ENCODE peak calls at places on chromosomes 13 and 19, in ten cellular contexts. Y, F, B, D, X, O, C, I, G and W are unnamed samples.

GRCh38 chr13:48405865-48406264 is 7.0 kb downstream of the LPAR6 start:
- DNase-seq in D (no peak), C (no peak), O (no peak), G (no peak), Y (no peak), F (no peak), I (no peak), B (no peak), X (no peak), W (no peak)

GRCh38 chr19:32318884-32319520 is 26.4 kb upstream of the ZNF507 start:
- DNase-seq in D (no peak), X (no peak), Y (peak), I (no peak), G (peak), O (no peak), B (no peak), F (no peak), C (no peak), W (no peak)

GRCh38 chr13:61142506-61142905 is 273.1 kb downstream of the PCDH20 start:
- DNase-seq in B (no peak), C (no peak), D (no peak), F (no peak), X (no peak), Y (no peak), O (no peak), G (no peak), I (no peak), W (no peak)

GRCh38 chr13:24288870-24289269 is 20.5 kb upstream of the C1QTNF9 start:
- DNase-seq in O (no peak), C (no peak), Y (no peak), X (no peak), G (no peak), D (no peak), B (no peak), F (no peak), I (no peak), W (no peak)

GRCh38 chr13:51998723-51999471 is 12.4 kb downstream of the ATP7B start:
- DNase-seq in X (no peak), G (no peak), B (no peak), I (no peak), C (no peak), D (no peak), O (no peak), F (no peak), Y (no peak), W (no peak)

GRCh38 chr13:74036373-74036772 is 97.8 kb downstream of the KLF12 start:
- DNase-seq in Y (no peak), C (no peak), B (no peak), X (peak), O (no peak), D (no peak), G (no peak), F (no peak), I (no peak), W (no peak)

GRCh38 chr13:103358245-103358932 is 292.2 kb upstream of the SLC10A2 start:
- DNase-seq in I (no peak), G (no peak), O (no peak), C (no peak), F (no peak), B (no peak), D (no peak), X (no peak), Y (no peak), W (no peak)

GRCh38 chr19:56507446-56508281 is at the start of gene ZNF471:
- DNase-seq in B (peak), O (no peak), F (peak), Y (no peak), X (peak), I (peak), G (no peak), D (peak), C (peak), W (peak)

GRCh38 chr19:14114854-14115253 is 2.7 kb downstream of the PRKACA start:
- DNase-seq in F (peak), O (no peak), X (no peak), B (no peak), D (peak), Y (no peak), I (peak), C (no peak), G (no peak), W (peak)

GRCh38 chr13:40190656-40191100 is 475.8 kb downstream of the FOXO1 start:
- DNase-seq in Y (no peak), I (peak), O (peak), F (peak), D (no peak), G (no peak), X (no peak), C (no peak), B (peak), W (no peak)

GRCh38 chr19:7326105-7326877 is 22.4 kb upstream of the ARHGEF18 start:
- DNase-seq in X (no peak), F (no peak), B (peak), Y (peak), I (no peak), G (no peak), D (no peak), C (no peak), O (no peak), W (peak)

GRCh38 chr19:20423381-20424207 is 142.0 kb downstream of the ZNF737 start:
- DNase-seq in X (peak), G (no peak), F (peak), Y (no peak), D (peak), C (peak), O (no peak), I (peak), B (no peak), W (peak)

GRCh38 chr19:13865578-13866462 is 11.1 kb upstream of the NANOS3 start:
- DNase-seq in X (no peak), F (peak), O (no peak), C (peak), D (no peak), I (no peak), Y (no peak), G (no peak), B (no peak), W (no peak)

GRCh38 chr19:49838816-49839588 is 12.0 kb upstream of the PTOV1 start:
- DNase-seq in D (no peak), G (no peak), F (no peak), O (no peak), Y (no peak), C (no peak), I (no peak), X (no peak), B (no peak), W (no peak)

GRCh38 chr19:6103217-6103644 is 7.1 kb downstream of the RFX2 start:
- DNase-seq in B (peak), G (no peak), F (peak), X (peak), I (no peak), C (peak), O (no peak), D (peak), Y (no peak), W (no peak)

GRCh38 chr13:22789027-22789593 is 391.7 kb upstream of the SGCG start:
- DNase-seq in O (no peak), G (no peak), D (no peak), I (no peak), F (no peak), B (no peak), C (no peak), Y (peak), X (no peak), W (no peak)

GRCh38 chr13:40087021-40088002 is 431.9 kb downstream of the COG6 start:
- DNase-seq in B (no peak), C (no peak), F (no peak), X (no peak), O (no peak), D (no peak), I (no peak), G (no peak), Y (no peak), W (no peak)

DNA sequence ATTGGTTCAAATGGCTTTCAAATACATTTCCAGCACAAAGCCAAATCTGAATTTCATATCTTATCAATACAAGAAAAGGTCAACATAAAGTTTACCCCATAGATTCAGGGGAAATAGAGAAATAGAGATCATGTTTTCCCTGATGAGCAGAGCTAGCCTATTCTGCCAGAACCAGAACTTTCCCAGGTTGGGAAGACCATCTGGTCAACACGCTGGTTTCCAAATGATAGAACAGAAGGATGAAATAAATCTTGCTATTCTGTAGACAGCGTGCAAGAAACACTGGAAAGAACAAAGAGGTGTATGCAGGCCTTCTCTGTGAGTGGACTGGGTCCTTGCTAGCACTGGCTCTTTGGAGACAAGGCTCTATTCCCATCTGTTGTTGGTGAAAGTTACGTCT is 350.6 kb downstream of the NDFIP2 start:
- DNase-seq in I (no peak), O (no peak), B (no peak), C (no peak), Y (no peak), D (no peak), X (no peak), F (no peak), G (no peak), W (no peak)
- TF ChIP-seq POLR2A in I (no peak), O (no peak), B (no peak), C (no peak), Y (no peak), D (no peak), X (no peak), F (no peak), G (no peak), W (no peak)

DNA sequence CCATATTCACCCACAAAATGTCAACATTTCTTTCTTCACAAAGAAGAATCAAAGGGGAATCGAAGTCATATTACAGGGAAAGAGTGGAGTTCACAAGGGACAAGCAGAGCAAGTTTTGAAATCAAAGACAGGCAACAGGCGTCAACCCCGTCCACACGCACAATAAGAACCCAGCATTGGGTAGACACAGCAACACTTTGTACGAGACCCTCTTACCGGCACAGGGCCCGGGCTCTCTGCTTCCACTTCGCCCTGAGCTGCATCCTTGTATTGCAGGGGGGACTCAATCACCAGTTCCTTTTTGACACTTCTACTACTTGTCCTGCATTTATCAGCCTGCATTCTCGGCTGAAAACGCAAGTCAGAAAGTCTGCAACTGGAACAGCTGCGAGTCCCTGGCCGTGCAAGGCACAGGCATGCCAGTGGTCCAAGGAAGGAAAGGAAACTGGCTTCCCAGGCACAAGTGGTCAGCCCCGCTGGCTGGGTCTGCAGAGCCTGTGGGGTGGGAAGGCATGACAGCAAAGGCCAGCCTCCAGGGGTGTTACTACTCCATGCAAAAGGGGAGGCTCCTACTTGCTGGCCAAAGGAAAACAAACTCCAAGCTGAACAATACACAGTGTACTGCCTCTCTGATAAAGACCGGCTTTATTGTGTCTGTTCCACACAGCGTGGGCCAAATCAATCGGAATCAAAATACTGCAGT is at the start of gene DOCK9:
- DNase-seq in C (no peak), I (no peak), D (peak), F (peak), G (no peak), B (peak), O (no peak), Y (no peak), X (peak), W (no peak)
- TF ChIP-seq POLR2A in C (no peak), I (no peak), D (no peak), F (peak), G (no peak), B (peak), O (no peak), Y (no peak), X (no peak), W (no peak)

DNA sequence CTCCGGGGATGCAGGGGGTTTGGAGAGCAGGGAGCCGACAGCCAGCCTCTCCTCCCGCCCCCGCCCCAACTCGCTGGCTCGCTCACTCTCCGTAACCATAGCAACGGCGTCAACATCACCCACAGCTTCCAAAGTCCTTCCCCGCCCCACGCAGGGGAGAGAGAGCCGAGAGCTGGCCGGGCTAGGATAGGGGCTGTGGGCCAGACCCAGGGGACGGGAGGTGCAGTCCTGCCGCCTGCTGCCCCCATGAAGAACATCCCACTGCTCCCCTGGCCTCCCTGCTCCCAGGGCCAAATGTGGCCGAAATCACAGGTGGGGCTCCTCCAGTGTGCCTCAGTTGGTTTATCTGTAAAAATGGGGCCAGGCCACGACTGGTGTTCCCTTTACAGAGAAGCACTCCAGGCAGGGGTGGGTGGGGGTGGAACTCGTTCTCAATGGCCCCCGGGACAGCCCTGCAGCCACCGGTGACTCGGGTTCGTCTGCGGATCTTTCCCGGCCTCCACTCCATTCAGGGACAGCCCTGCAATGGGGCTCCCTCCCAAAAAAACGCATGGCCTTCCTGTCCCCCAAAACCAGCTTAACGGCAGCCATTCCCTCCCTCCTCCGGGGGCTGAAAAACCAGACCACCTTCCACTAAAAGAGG is 3.1 kb downstream of the KLF16 start:
- DNase-seq in I (no peak), F (peak), Y (no peak), C (no peak), D (no peak), B (no peak), X (no peak), O (no peak), G (no peak), W (peak)
- TF ChIP-seq POLR2A in I (peak), F (no peak), Y (no peak), C (no peak), D (no peak), B (no peak), X (no peak), O (no peak), G (no peak), W (peak)

DNA sequence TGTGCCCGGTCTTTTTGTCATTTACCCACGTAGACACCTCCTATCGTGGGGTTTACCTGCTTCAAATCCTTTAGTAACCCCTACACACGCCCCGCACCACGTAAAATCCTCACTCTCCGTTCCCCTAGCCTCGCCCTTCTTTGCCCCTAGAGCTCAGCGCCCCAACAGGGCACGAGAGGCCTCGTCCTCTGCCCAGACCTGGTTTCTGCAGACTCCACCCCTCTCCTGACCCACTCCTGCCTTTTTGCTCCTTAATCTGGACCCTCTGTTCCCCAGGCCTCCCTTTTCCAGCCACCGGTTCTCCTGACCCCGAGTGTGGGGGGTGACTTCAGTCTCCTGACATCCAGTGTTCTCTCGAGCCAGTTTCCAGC is 427 bp downstream of the ZNF528 start:
- DNase-seq in B (no peak), O (no peak), Y (no peak), D (no peak), C (no peak), F (no peak), X (no peak), I (no peak), G (peak), W (no peak)
- TF ChIP-seq POLR2A in B (no peak), O (no peak), Y (no peak), D (no peak), C (no peak), F (no peak), X (no peak), I (no peak), G (no peak), W (no peak)

GRCh38 chr19:38142176-38143035 is 81.6 kb downstream of the DPF1 start:
- DNase-seq in C (peak), G (peak), X (no peak), D (no peak), Y (no peak), B (peak), I (peak), O (peak), F (peak), W (peak)
- TF ChIP-seq POLR2A in C (no peak), G (no peak), X (no peak), D (no peak), Y (no peak), B (no peak), I (no peak), O (no peak), F (no peak), W (no peak)